ENCODE peak calls at places on chromosomes 4 and X, in six cellular contexts. O is NCI-H1436, C is AG08396, A is body of pancreas, V is EH, J is posterior cingulate gyrus. I is an unnamed sample.

GRCh38 chr4:172850838-172851237 is 317.8 kb upstream of the GALNT7 start:
- DNase-seq in O (no peak), A (no peak), J (no peak), V (peak; percentile 89), C (peak; percentile 12), I (peak; percentile 74)

GRCh38 chr4:81664079-81664478 is 192.4 kb upstream of the RASGEF1B start:
- DNase-seq in V (no peak), O (no peak), C (no peak), A (no peak), J (no peak), I (peak; percentile 14)

GRCh38 chr4:147409350-147409749 is 71.5 kb upstream of the EDNRA start:
- DNase-seq in A (no peak), O (no peak), J (no peak), C (no peak), V (peak; percentile 6), I (peak; percentile 15)

GRCh38 chr4:183876268-183876934 is 28.7 kb upstream of the STOX2 start:
- DNase-seq in A (peak; percentile 84), J (peak; percentile 37), C (peak; percentile 49), O (no peak), V (no peak), I (peak; percentile 97)

GRCh38 chr4:87041142-87041541 is 106.3 kb downstream of the AFF1 start:
- DNase-seq in O (no peak), V (no peak), C (no peak), J (no peak), A (no peak), I (no peak)

GRCh38 chr4:108036252-108036651 is 46.6 kb downstream of the HADH start:
- DNase-seq in A (no peak), O (no peak), C (no peak), V (no peak), J (no peak), I (no peak)

GRCh38 chrX:96909291-96909690 is 25.6 kb downstream of the RPA4 start:
- DNase-seq in V (no peak), A (no peak), J (no peak), O (no peak), C (peak; percentile 4), I (peak; percentile 17)

GRCh38 chr4:8547108-8547911 is 32.9 kb upstream of the GPR78 start:
- DNase-seq in C (peak; percentile 12), V (peak; percentile 68), A (peak; percentile 54), O (no peak), J (no peak), I (peak; percentile 32)

GRCh38 chr4:2413821-2414610 is 4.4 kb downstream of the ZFYVE28 start:
- DNase-seq in A (no peak), J (no peak), O (no peak), C (no peak), V (peak; percentile 40), I (peak; percentile 33)

GRCh38 chr4:113101669-113102068 is 52.2 kb downstream of the ANK2 start:
- DNase-seq in C (peak; percentile 7), J (no peak), O (no peak), A (no peak), V (peak; percentile 37), I (peak; percentile 66)

GRCh38 chr4:122356317-122356818 is 22.4 kb upstream of the ADAD1 start:
- DNase-seq in J (no peak), A (no peak), V (no peak), O (no peak), C (no peak), I (no peak)

GRCh38 chrX:20189171-20189570 is 47.5 kb upstream of the EIF1AX start:
- DNase-seq in A (no peak), J (no peak), C (no peak), O (no peak), V (no peak), I (no peak)

GRCh38 chrX:10630320-10630719 is 9.9 kb upstream of the MID1 start:
- DNase-seq in A (no peak), J (no peak), C (no peak), O (no peak), V (no peak), I (no peak)

GRCh38 chr4:26985836-26986235 is 125.2 kb downstream of the STIM2 start:
- DNase-seq in O (no peak), C (no peak), A (no peak), J (no peak), V (no peak), I (no peak)

GRCh38 chr4:4385729-4386295 is 1.1 kb upstream of the NSG1 start:
- DNase-seq in O (no peak), V (no peak), J (no peak), C (no peak), A (no peak), I (no peak)

GRCh38 chrX:111041018-111041462 is 55.0 kb upstream of the PAK3 start:
- DNase-seq in V (peak; percentile 30), J (no peak), A (no peak), C (peak; percentile 50), O (no peak), I (peak; percentile 93)